ENCODE peak calls at places on chromosome 15, in seven cellular contexts. U is fibroblast of lung, K is lower lobe of right lung, Y is heart right ventricle, N is astrocyte, S is vagina, I is colonic mucosa. H is an unnamed sample.

GRCh38 chr15:76390571-76390970 is 54.0 kb downstream of the ISL2 start:
- DNase-seq in U (no peak), K (no peak), Y (no peak), N (no peak), S (no peak), I (no peak), H (no peak)

GRCh38 chr15:85625856-85626255 is 168.9 kb downstream of the KLHL25 start:
- DNase-seq in U (peak; percentile 94), K (no peak), Y (no peak), N (peak; percentile 93), S (no peak), I (no peak), H (no peak)

GRCh38 chr15:73108676-73109075 is 56.4 kb downstream of the NEO1 start:
- DNase-seq in U (no peak), K (no peak), Y (no peak), N (no peak), S (no peak), I (no peak), H (no peak)

GRCh38 chr15:85333132-85333831 is 47.1 kb upstream of the AKAP13 start:
- DNase-seq in U (peak; percentile 98), K (no peak), Y (no peak), N (peak; percentile 98), S (no peak), I (no peak), H (no peak)

GRCh38 chr15:85582719-85583089 is 202.3 kb downstream of the AKAP13 start:
- DNase-seq in U (peak; percentile 64), K (no peak), Y (peak; percentile 81), N (peak; percentile 49), S (no peak), I (peak; percentile 68), H (peak; percentile 64)

GRCh38 chr15:85118581-85118980 is 136.9 kb downstream of the PDE8A start:
- DNase-seq in U (no peak), K (no peak), Y (peak; percentile 45), N (no peak), S (no peak), I (no peak), H (no peak)

GRCh38 chr15:73244333-73244732 is 124.4 kb downstream of the HCN4 start:
- DNase-seq in U (no peak), K (no peak), Y (no peak), N (no peak), S (no peak), I (peak; percentile 25), H (peak; percentile 48)

GRCh38 chr15:38129531-38130199 is 123.0 kb upstream of the SPRED1 start:
- DNase-seq in U (peak; percentile 100), K (peak; percentile 67), Y (peak; percentile 85), N (peak; percentile 100), S (peak; percentile 99), I (peak; percentile 64), H (peak; percentile 35)

GRCh38 chr15:71296032-71296686 is 180.9 kb downstream of the THSD4 start:
- DNase-seq in U (peak; percentile 91), K (no peak), Y (no peak), N (peak; percentile 91), S (no peak), I (peak; percentile 68), H (peak; percentile 72)

GRCh38 chr15:61444585-61444984 is 215.5 kb upstream of the RORA start:
- DNase-seq in U (no peak), K (no peak), Y (no peak), N (no peak), S (no peak), I (no peak), H (no peak)

GRCh38 chr15:91894606-91895005 is 41.1 kb downstream of the SLCO3A1 start:
- DNase-seq in U (no peak), K (no peak), Y (no peak), N (no peak), S (peak; percentile 81), I (no peak), H (no peak)

GRCh38 chr15:58517252-58517681 is 85.5 kb downstream of the LIPC start:
- DNase-seq in U (no peak), K (no peak), Y (no peak), N (no peak), S (no peak), I (no peak), H (no peak)

GRCh38 chr15:45454825-45455224 is 67.7 kb downstream of the SLC30A4 start:
- DNase-seq in U (peak; percentile 97), K (peak; percentile 88), Y (peak; percentile 53), N (peak; percentile 97), S (no peak), I (peak; percentile 74), H (peak; percentile 85)
- TF ChIP-seq CTCF in U (peak; percentile 24), K (no peak), Y (no peak), N (no peak), S (no peak), I (no peak), H (no peak)

GRCh38 chr15:20356444-20357138 is 185.0 kb downstream of the GOLGA6L6 start:
- DNase-seq in U (no peak), K (peak; percentile 73), Y (peak; percentile 71), N (no peak), S (peak; percentile 87), I (no peak), H (peak; percentile 69)
- H3K9me3 ChIP-seq in U (peaks cover 10% of the 10 kb centered on the region), K (no peaks in the 10 kb centered on the region), Y (no peaks in the 10 kb centered on the region), N (peaks cover 60% of the 10 kb centered on the region), S (no peaks in the 10 kb centered on the region), I (no peaks in the 10 kb centered on the region), H (peaks cover 73% of the 10 kb centered on the region)

GRCh38 chr15:95303659-95304058 is 1026.8 kb upstream of the NR2F2 start:
- DNase-seq in U (no peak), K (no peak), Y (no peak), N (no peak), S (no peak), I (no peak), H (no peak)

GRCh38 chr15:95302809-95303208 is 1027.7 kb upstream of the NR2F2 start:
- DNase-seq in U (no peak), K (no peak), Y (no peak), N (no peak), S (no peak), I (no peak), H (no peak)

GRCh38 chr15:95302206-95302605 is 1028.3 kb upstream of the NR2F2 start:
- DNase-seq in U (no peak), K (no peak), Y (no peak), N (no peak), S (no peak), I (no peak), H (no peak)

GRCh38 chr15:95298729-95299128 is 1031.8 kb upstream of the NR2F2 start:
- DNase-seq in U (no peak), K (no peak), Y (no peak), N (no peak), S (no peak), I (no peak), H (no peak)

DNA sequence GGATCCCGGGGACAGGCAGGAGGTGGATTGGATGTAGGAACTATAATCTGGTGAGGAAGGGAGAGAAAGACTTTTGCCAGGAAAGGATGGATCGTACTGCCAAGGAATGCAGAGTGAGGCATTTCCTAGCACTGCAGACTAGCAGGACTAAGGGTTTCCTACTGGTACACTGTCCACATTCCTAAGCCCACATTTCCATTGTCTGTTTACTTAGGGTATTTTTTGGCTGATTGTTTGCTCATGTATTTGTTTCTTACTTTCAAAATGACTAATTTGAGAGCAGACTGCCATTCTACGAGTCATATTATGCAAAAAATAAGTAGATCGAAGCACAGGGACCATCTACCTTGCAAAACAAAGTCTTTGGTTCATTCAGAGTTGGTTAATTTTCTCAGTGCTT is 1029.5 kb upstream of the NR2F2 start:
- DNase-seq in U (peak; percentile 80), K (no peak), Y (no peak), N (peak; percentile 72), S (no peak), I (no peak), H (no peak)
- H3K4me1 ChIP-seq in U (peaks cover 7% of the 10 kb centered on the region), K (peaks cover 15% of the 10 kb centered on the region), Y (peaks cover 49% of the 10 kb centered on the region), N (no peaks in the 10 kb centered on the region), S (peaks cover 27% of the 10 kb centered on the region), I (no peaks in the 10 kb centered on the region), H (no peaks in the 10 kb centered on the region)

GRCh38 chr15:90214553-90215205 is 13.5 kb downstream of the SEMA4B start:
- DNase-seq in U (no peak), K (no peak), Y (no peak), N (no peak), S (no peak), I (no peak), H (peak; percentile 9)
- TF ChIP-seq CTCF in U (peak; percentile 36), K (peak; percentile 22), Y (no peak), N (peak; percentile 23), S (no peak), I (no peak), H (no peak)

GRCh38 chr15:79919749-79920511 is 23.1 kb upstream of the MTHFS start:
- DNase-seq in U (no peak), K (no peak), Y (no peak), N (no peak), S (no peak), I (no peak), H (no peak)

GRCh38 chr15:79916424-79916823 is 19.6 kb upstream of the MTHFS start:
- DNase-seq in U (no peak), K (no peak), Y (no peak), N (no peak), S (no peak), I (no peak), H (no peak)

GRCh38 chr15:79922512-79923067 is 25.8 kb upstream of the MTHFS start:
- DNase-seq in U (no peak), K (no peak), Y (no peak), N (peak; percentile 14), S (no peak), I (no peak), H (no peak)

GRCh38 chr15:79918278-79918677 is 21.5 kb upstream of the MTHFS start:
- DNase-seq in U (no peak), K (peak; percentile 45), Y (no peak), N (no peak), S (no peak), I (no peak), H (no peak)

GRCh38 chr15:79919090-79919748 is 22.4 kb upstream of the MTHFS start:
- DNase-seq in U (no peak), K (no peak), Y (no peak), N (no peak), S (no peak), I (no peak), H (no peak)
- H3K9me3 ChIP-seq in U (no peaks in the 10 kb centered on the region), K (peaks cover 70% of the 10 kb centered on the region), Y (peaks cover 9% of the 10 kb centered on the region), N (peaks cover 29% of the 10 kb centered on the region), S (peaks cover 54% of the 10 kb centered on the region), I (peaks cover 7% of the 10 kb centered on the region), H (peaks cover 77% of the 10 kb centered on the region)

GRCh38 chr15:48426047-48426446 is 94.8 kb downstream of the DUT start:
- DNase-seq in U (no peak), K (no peak), Y (no peak), N (no peak), S (no peak), I (no peak), H (no peak)

GRCh38 chr15:48426941-48427340 is 95.7 kb downstream of the DUT start:
- DNase-seq in U (no peak), K (no peak), Y (no peak), N (no peak), S (no peak), I (no peak), H (no peak)

GRCh38 chr15:48427960-48428547 is 96.8 kb downstream of the DUT start:
- DNase-seq in U (peak; percentile 95), K (no peak), Y (no peak), N (peak; percentile 94), S (no peak), I (no peak), H (no peak)

GRCh38 chr15:48425051-48425450 is 93.8 kb downstream of the DUT start:
- DNase-seq in U (no peak), K (no peak), Y (no peak), N (no peak), S (no peak), I (no peak), H (no peak)

GRCh38 chr15:48427479-48427878 is 96.2 kb downstream of the DUT start:
- DNase-seq in U (peak; percentile 35), K (no peak), Y (no peak), N (no peak), S (no peak), I (no peak), H (no peak)
- H3K4me1 ChIP-seq in U (peaks cover 14% of the 10 kb centered on the region), K (no peaks in the 10 kb centered on the region), Y (no peaks in the 10 kb centered on the region), N (peaks cover 30% of the 10 kb centered on the region), S (no peaks in the 10 kb centered on the region), I (no peaks in the 10 kb centered on the region), H (no peaks in the 10 kb centered on the region)

H was measured in mucosa of descending colon.